ENCODE peak calls at places on chromosomes 5 and 9, in ten cellular contexts. F, C, J, O, Y, I, W, M, B and G are unnamed samples.

GRCh38 chr9:19995619-19996018 is 206.8 kb upstream of the SLC24A2 start:
- DNase-seq in C (no peak), F (no peak), O (no peak), B (no peak), M (no peak), Y (no peak), I (no peak), W (no peak), J (no peak), G (no peak)

GRCh38 chr9:98092633-98092971 is 26.4 kb downstream of the TRIM14 start:
- DNase-seq in M (no peak), C (no peak), F (no peak), I (no peak), O (no peak), W (peak), B (no peak), Y (no peak), J (no peak), G (no peak)

GRCh38 chr5:133519191-133519590 is 93.2 kb downstream of the FSTL4 start:
- DNase-seq in Y (no peak), I (no peak), J (no peak), W (no peak), F (no peak), B (no peak), O (no peak), C (no peak), M (no peak), G (no peak)

GRCh38 chr5:176181271-176181855 is 56.9 kb upstream of the SIMC1 start:
- DNase-seq in W (no peak), I (no peak), O (no peak), Y (no peak), C (no peak), B (no peak), F (no peak), M (no peak), J (no peak), G (no peak)

GRCh38 chr9:137685886-137686420 is 67.1 kb downstream of the EHMT1 start:
- DNase-seq in Y (no peak), J (no peak), W (no peak), I (no peak), B (no peak), C (no peak), M (no peak), O (no peak), F (no peak), G (no peak)

GRCh38 chr9:117239428-117239827 is 175.4 kb downstream of the ASTN2 start:
- DNase-seq in C (no peak), I (no peak), M (no peak), J (no peak), B (no peak), W (no peak), Y (no peak), O (no peak), F (no peak), G (no peak)

GRCh38 chr5:179404321-179405053 is 59.2 kb upstream of the ADAMTS2 start:
- DNase-seq in B (peak), M (no peak), C (no peak), J (no peak), W (no peak), Y (no peak), F (no peak), I (no peak), O (no peak), G (no peak)

GRCh38 chr5:37971483-37972024 is 131.7 kb upstream of the GDNF start:
- DNase-seq in C (no peak), O (no peak), Y (no peak), M (no peak), F (no peak), B (no peak), J (no peak), W (no peak), I (no peak), G (no peak)

GRCh38 chr9:109381011-109381729 is 60.3 kb upstream of the EPB41L4B start:
- DNase-seq in O (no peak), B (no peak), C (no peak), F (no peak), W (no peak), I (no peak), J (no peak), Y (no peak), M (no peak), G (no peak)

GRCh38 chr5:150069619-150070276 is 16.6 kb downstream of the CSF1R start:
- DNase-seq in M (no peak), C (peak), W (no peak), O (no peak), Y (no peak), J (peak), F (no peak), I (no peak), B (no peak), G (no peak)

GRCh38 chr9:12698293-12698692 is 5.1 kb downstream of the TYRP1 start:
- DNase-seq in B (no peak), F (no peak), J (no peak), O (no peak), Y (no peak), C (no peak), M (no peak), I (no peak), W (no peak), G (no peak)

GRCh38 chr5:15500326-15500958 is 462 bp downstream of the FBXL7 start:
- DNase-seq in W (peak), B (no peak), C (peak), Y (peak), F (peak), I (no peak), J (peak), M (no peak), O (peak), G (peak)

DNA sequence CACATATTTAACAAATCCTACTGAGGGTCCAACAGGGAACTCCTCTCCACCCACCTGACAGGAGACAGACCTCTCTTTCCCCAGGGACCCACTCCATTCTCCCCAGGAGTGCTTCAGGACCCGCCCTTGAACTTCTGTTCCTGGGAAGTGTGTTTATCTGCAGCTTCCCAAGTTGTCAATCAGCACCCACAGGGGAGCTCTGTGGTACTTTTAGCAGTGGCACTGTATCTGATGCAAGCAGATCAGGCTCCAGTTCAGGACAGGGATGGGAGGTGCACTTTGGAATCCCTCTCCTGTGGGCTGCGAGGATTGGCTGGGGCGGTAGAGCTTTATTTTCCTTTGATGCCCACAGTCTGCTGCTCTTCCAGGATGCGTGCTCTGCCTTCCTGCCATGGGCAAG is 8.7 kb downstream of the GALNT10 start:
- DNase-seq in I (no peak), Y (no peak), O (no peak), C (no peak), B (no peak), F (no peak), M (no peak), J (no peak), W (no peak), G (peak)
- TF ChIP-seq EP300 in I (no peak), Y (no peak), O (no peak), C (no peak), B (no peak), F (no peak), M (no peak), J (no peak), W (no peak), G (no peak)

GRCh38 chr5:159908201-159908940 is 7.9 kb upstream of the ADRA1B start:
- DNase-seq in B (no peak), Y (no peak), F (no peak), O (no peak), W (no peak), M (no peak), C (no peak), J (no peak), I (no peak), G (no peak)
- TF ChIP-seq EP300 in B (no peak), Y (no peak), F (no peak), O (no peak), W (no peak), M (no peak), C (no peak), J (no peak), I (no peak), G (no peak)

GRCh38 chr9:33510264-33511183 is 13.5 kb upstream of the ANKRD18B start:
- DNase-seq in W (peak), I (no peak), J (peak), O (peak), M (no peak), F (peak), C (peak), Y (peak), B (peak), G (peak)

GRCh38 chr9:33506626-33507370 is 17.3 kb upstream of the ANKRD18B start:
- DNase-seq in C (no peak), O (no peak), F (no peak), B (no peak), W (no peak), M (no peak), Y (no peak), I (no peak), J (no peak), G (peak)
- TF ChIP-seq EP300 in C (no peak), O (no peak), F (no peak), B (peak), W (no peak), M (no peak), Y (no peak), I (no peak), J (no peak), G (peak)

DNA sequence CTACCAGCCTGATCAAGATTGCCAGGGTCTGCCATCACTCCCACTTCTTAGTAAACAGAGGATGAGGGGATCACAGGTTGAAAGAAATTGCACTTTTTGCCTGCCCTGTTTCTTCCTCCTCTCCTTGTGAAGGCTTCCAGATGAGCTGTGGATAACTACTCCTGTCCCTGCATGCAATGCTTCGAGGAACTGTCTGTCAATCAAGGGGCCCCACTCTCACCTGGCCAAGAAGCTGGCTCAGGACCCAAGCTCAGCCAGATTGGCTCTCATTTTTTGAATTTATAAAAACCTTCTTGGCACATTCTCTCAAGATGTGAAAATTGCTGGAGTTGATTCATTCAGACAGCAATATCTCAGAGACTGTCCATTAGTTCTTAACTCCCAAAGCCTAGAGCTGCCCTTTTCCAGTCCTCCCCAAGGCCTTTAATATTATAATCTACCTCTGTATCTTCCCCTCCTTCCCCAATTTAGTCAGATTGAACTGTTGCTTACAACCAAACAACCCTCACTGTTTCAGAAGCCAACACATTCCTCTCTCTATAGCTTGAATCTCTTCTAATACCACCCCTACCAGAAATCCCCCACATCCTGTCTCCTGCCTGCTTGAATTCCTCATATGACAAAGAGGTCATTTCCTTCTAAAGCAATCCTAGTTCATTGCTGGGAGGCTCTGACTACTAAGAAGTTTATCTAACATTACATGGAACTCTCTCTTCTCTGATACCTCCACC is 11.3 kb downstream of the SPARC start:
- DNase-seq in Y (no peak), F (no peak), B (no peak), O (peak), W (no peak), C (no peak), M (no peak), I (no peak), J (no peak), G (no peak)
- TF ChIP-seq EP300 in Y (peak), F (no peak), B (no peak), O (no peak), W (no peak), C (no peak), M (no peak), I (no peak), J (no peak), G (no peak)

GRCh38 chr5:27463446-27464149 is 425.2 kb upstream of the CDH9 start:
- DNase-seq in O (no peak), M (no peak), C (no peak), J (no peak), W (no peak), F (no peak), I (no peak), Y (no peak), B (no peak), G (no peak)

GRCh38 chr5:27462936-27463335 is 424.6 kb upstream of the CDH9 start:
- DNase-seq in B (no peak), M (no peak), C (no peak), F (no peak), O (no peak), I (no peak), Y (no peak), W (no peak), J (no peak), G (no peak)

DNA sequence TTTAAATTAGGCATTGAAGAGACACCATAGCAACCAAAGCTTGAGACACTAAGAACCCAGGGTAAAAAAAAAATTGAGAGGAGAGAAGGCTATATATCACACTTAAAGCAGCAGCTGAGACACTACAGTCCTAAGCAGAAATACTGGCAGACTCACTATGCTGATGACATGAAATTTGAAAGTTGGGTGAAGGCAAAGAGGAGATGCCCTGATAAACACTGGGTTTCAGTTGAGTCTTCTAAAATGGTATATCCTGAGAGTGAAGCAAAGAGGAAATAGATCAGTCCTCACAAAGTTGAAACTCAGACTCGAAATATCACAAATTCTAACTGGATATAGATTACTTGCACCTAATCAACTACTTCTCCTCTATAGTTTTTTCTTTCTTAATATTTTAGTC is 419.9 kb upstream of the CDH9 start:
- DNase-seq in Y (no peak), I (no peak), F (no peak), B (no peak), M (no peak), C (no peak), W (no peak), O (no peak), J (no peak), G (no peak)
- TF ChIP-seq EP300 in Y (no peak), I (no peak), F (no peak), B (no peak), M (no peak), C (no peak), W (no peak), O (no peak), J (no peak), G (no peak)

GRCh38 chr5:140118294-140118936 is 4.5 kb downstream of the PURA start:
- DNase-seq in J (no peak), I (no peak), Y (no peak), W (no peak), C (no peak), O (no peak), F (no peak), B (no peak), M (no peak), G (peak)
- TF ChIP-seq EP300 in J (no peak), I (no peak), Y (no peak), W (no peak), C (no peak), O (no peak), F (no peak), B (no peak), M (no peak), G (no peak)